ENCODE peak calls at places on chromosomes 2 and 18, in seven cellular contexts. One of them, this sample, is unnamed.

GRCh38 chr2:193556766-193557470 is 1362.2 kb upstream of the TMEFF2 start:
- DNase-seq in H1: no peak
- DNase-seq in H9: no peak
- DNase-seq in astrocyte of the spinal cord: peak
- DNase-seq in CD4-positive, alpha-beta T cell: no peak
- DNase-seq in NB4: no peak
- DNase-seq in dorsolateral prefrontal cortex: no peak
- DNase-seq in this sample: no peak

GRCh38 chr2:98454500-98455235 is 10.0 kb downstream of the INPP4A start:
- DNase-seq in NB4: peak
- DNase-seq in CD4-positive, alpha-beta T cell: no peak
- DNase-seq in dorsolateral prefrontal cortex: no peak
- DNase-seq in astrocyte of the spinal cord: peak
- DNase-seq in H1: no peak
- DNase-seq in H9: no peak
- DNase-seq in this sample: no peak

GRCh38 chr2:239727182-239727775 is 297.9 kb downstream of the NDUFA10 start:
- DNase-seq in astrocyte of the spinal cord: no peak
- DNase-seq in NB4: no peak
- DNase-seq in CD4-positive, alpha-beta T cell: no peak
- DNase-seq in H1: no peak
- DNase-seq in H9: no peak
- DNase-seq in dorsolateral prefrontal cortex: no peak
- DNase-seq in this sample: no peak

GRCh38 chr18:65523461-65523860 is 227.4 kb upstream of the CDH7 start:
- DNase-seq in astrocyte of the spinal cord: no peak
- DNase-seq in H9: peak
- DNase-seq in H1: peak
- DNase-seq in dorsolateral prefrontal cortex: no peak
- DNase-seq in NB4: no peak
- DNase-seq in CD4-positive, alpha-beta T cell: no peak
- DNase-seq in this sample: no peak

GRCh38 chr2:240463274-240463865 is 27.9 kb downstream of the GPC1 start:
- DNase-seq in CD4-positive, alpha-beta T cell: peak
- DNase-seq in astrocyte of the spinal cord: no peak
- DNase-seq in NB4: no peak
- DNase-seq in H1: no peak
- DNase-seq in H9: peak
- DNase-seq in dorsolateral prefrontal cortex: peak
- DNase-seq in this sample: peak

GRCh38 chr2:217864960-217865359 is 137.8 kb downstream of the TNS1 start:
- DNase-seq in H9: no peak
- DNase-seq in NB4: no peak
- DNase-seq in CD4-positive, alpha-beta T cell: no peak
- DNase-seq in astrocyte of the spinal cord: no peak
- DNase-seq in dorsolateral prefrontal cortex: no peak
- DNase-seq in H1: no peak
- DNase-seq in this sample: no peak

GRCh38 chr2:23651187-23651983 is 266.4 kb downstream of the KLHL29 start:
- DNase-seq in NB4: peak
- DNase-seq in CD4-positive, alpha-beta T cell: no peak
- DNase-seq in H1: no peak
- DNase-seq in H9: no peak
- DNase-seq in astrocyte of the spinal cord: peak
- DNase-seq in dorsolateral prefrontal cortex: peak
- DNase-seq in this sample: no peak

GRCh38 chr18:42508683-42509347 is 553.8 kb downstream of the PIK3C3 start:
- DNase-seq in NB4: no peak
- DNase-seq in astrocyte of the spinal cord: no peak
- DNase-seq in H9: no peak
- DNase-seq in CD4-positive, alpha-beta T cell: no peak
- DNase-seq in dorsolateral prefrontal cortex: no peak
- DNase-seq in H1: no peak
- DNase-seq in this sample: no peak

GRCh38 chr18:49612515-49613033 is 50.7 kb downstream of the LIPG start:
- DNase-seq in dorsolateral prefrontal cortex: no peak
- DNase-seq in NB4: no peak
- DNase-seq in astrocyte of the spinal cord: no peak
- DNase-seq in CD4-positive, alpha-beta T cell: no peak
- DNase-seq in H1: no peak
- DNase-seq in H9: peak
- DNase-seq in this sample: no peak

GRCh38 chr2:118115761-118116160 is 27.5 kb downstream of the INSIG2 start:
- DNase-seq in CD4-positive, alpha-beta T cell: no peak
- DNase-seq in H9: no peak
- DNase-seq in astrocyte of the spinal cord: no peak
- DNase-seq in H1: no peak
- DNase-seq in NB4: no peak
- DNase-seq in dorsolateral prefrontal cortex: no peak
- DNase-seq in this sample: no peak

GRCh38 chr2:240895656-240896388 is at the start of gene MAB21L4:
- DNase-seq in CD4-positive, alpha-beta T cell: no peak
- DNase-seq in dorsolateral prefrontal cortex: no peak
- DNase-seq in H1: peak
- DNase-seq in astrocyte of the spinal cord: no peak
- DNase-seq in H9: no peak
- DNase-seq in NB4: no peak
- DNase-seq in this sample: no peak

GRCh38 chr2:240957656-240958365 is 40.6 kb upstream of the SNED1 start:
- DNase-seq in CD4-positive, alpha-beta T cell: no peak
- DNase-seq in H9: peak
- DNase-seq in H1: no peak
- DNase-seq in dorsolateral prefrontal cortex: peak
- DNase-seq in NB4: no peak
- DNase-seq in astrocyte of the spinal cord: no peak
- DNase-seq in this sample: no peak

GRCh38 chr2:121185571-121186074 is 99.4 kb downstream of the TFCP2L1 start:
- DNase-seq in dorsolateral prefrontal cortex: peak
- DNase-seq in astrocyte of the spinal cord: peak
- DNase-seq in H9: no peak
- DNase-seq in CD4-positive, alpha-beta T cell: no peak
- DNase-seq in H1: no peak
- DNase-seq in NB4: peak
- DNase-seq in this sample: no peak

GRCh38 chr2:236823976-236824375 is 254.4 kb downstream of the ACKR3 start:
- DNase-seq in astrocyte of the spinal cord: no peak
- DNase-seq in CD4-positive, alpha-beta T cell: no peak
- DNase-seq in H9: no peak
- DNase-seq in NB4: no peak
- DNase-seq in H1: no peak
- DNase-seq in dorsolateral prefrontal cortex: no peak
- DNase-seq in this sample: no peak

GRCh38 chr2:205864511-205864910 is 182.2 kb downstream of the NRP2 start:
- DNase-seq in H1: no peak
- DNase-seq in astrocyte of the spinal cord: peak
- DNase-seq in CD4-positive, alpha-beta T cell: no peak
- DNase-seq in NB4: no peak
- DNase-seq in H9: no peak
- DNase-seq in dorsolateral prefrontal cortex: no peak
- DNase-seq in this sample: no peak

GRCh38 chr18:13564579-13564978 is 161.8 kb downstream of the FAM210A start:
- DNase-seq in NB4: no peak
- DNase-seq in dorsolateral prefrontal cortex: no peak
- DNase-seq in CD4-positive, alpha-beta T cell: no peak
- DNase-seq in astrocyte of the spinal cord: no peak
- DNase-seq in H1: no peak
- DNase-seq in H9: no peak
- DNase-seq in this sample: no peak

GRCh38 chr18:48929951-48930713 is 20.6 kb downstream of the SMAD7 start:
- DNase-seq in H9: no peak
- DNase-seq in CD4-positive, alpha-beta T cell: no peak
- DNase-seq in H1: no peak
- DNase-seq in NB4: no peak
- DNase-seq in astrocyte of the spinal cord: peak
- DNase-seq in dorsolateral prefrontal cortex: no peak
- DNase-seq in this sample: no peak

GRCh38 chr2:74399785-74400184 is 19.7 kb upstream of the DCTN1 start:
- DNase-seq in CD4-positive, alpha-beta T cell: no peak
- DNase-seq in dorsolateral prefrontal cortex: no peak
- DNase-seq in H1: no peak
- DNase-seq in NB4: peak
- DNase-seq in astrocyte of the spinal cord: peak
- DNase-seq in H9: no peak
- DNase-seq in this sample: no peak
- TF ChIP-seq CTCF in CD4-positive, alpha-beta T cell: peak
- TF ChIP-seq CTCF in dorsolateral prefrontal cortex: peak
- TF ChIP-seq CTCF in H1: no peak
- TF ChIP-seq CTCF in NB4: peak
- TF ChIP-seq CTCF in astrocyte of the spinal cord: peak
- TF ChIP-seq CTCF in H9: peak
- TF ChIP-seq CTCF in this sample: no peak

DNA sequence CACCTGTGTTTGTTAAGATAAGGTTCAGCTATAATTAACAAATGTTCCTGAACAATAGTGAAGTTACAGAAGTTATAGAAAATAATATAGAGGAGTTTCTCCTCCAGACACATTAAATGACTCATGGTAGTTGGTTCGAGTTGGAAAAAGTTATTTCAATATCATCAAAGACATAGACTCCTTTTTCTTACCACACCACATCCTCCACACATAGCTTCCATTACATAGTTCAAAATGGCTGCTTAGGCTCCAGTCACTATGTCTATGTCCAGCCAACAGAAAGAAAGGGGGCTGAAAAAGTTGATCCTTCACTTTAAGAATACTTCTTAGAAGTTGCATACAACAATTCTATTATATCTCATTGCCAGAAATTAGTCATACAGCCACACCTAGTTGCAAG is 50.7 kb downstream of the DYNAP start:
- DNase-seq in dorsolateral prefrontal cortex: no peak
- DNase-seq in CD4-positive, alpha-beta T cell: no peak
- DNase-seq in astrocyte of the spinal cord: no peak
- DNase-seq in NB4: no peak
- DNase-seq in H9: no peak
- DNase-seq in H1: no peak
- DNase-seq in this sample: no peak
- TF ChIP-seq CTCF in dorsolateral prefrontal cortex: no peak
- TF ChIP-seq CTCF in CD4-positive, alpha-beta T cell: no peak
- TF ChIP-seq CTCF in astrocyte of the spinal cord: no peak
- TF ChIP-seq CTCF in NB4: no peak
- TF ChIP-seq CTCF in H9: no peak
- TF ChIP-seq CTCF in H1: no peak
- TF ChIP-seq CTCF in this sample: no peak

GRCh38 chr2:142180820-142181533 is 50.2 kb upstream of the LRP1B start:
- DNase-seq in NB4: peak
- DNase-seq in H9: peak
- DNase-seq in H1: peak
- DNase-seq in CD4-positive, alpha-beta T cell: no peak
- DNase-seq in dorsolateral prefrontal cortex: peak
- DNase-seq in astrocyte of the spinal cord: no peak
- DNase-seq in this sample: no peak
- TF ChIP-seq CTCF in NB4: peak
- TF ChIP-seq CTCF in H9: peak
- TF ChIP-seq CTCF in H1: peak
- TF ChIP-seq CTCF in CD4-positive, alpha-beta T cell: no peak
- TF ChIP-seq CTCF in dorsolateral prefrontal cortex: peak
- TF ChIP-seq CTCF in astrocyte of the spinal cord: peak
- TF ChIP-seq CTCF in this sample: no peak

GRCh38 chr18:59566507-59566906 is 130.7 kb downstream of the CCBE1 start:
- DNase-seq in CD4-positive, alpha-beta T cell: no peak
- DNase-seq in dorsolateral prefrontal cortex: no peak
- DNase-seq in NB4: no peak
- DNase-seq in H9: no peak
- DNase-seq in astrocyte of the spinal cord: no peak
- DNase-seq in H1: no peak
- DNase-seq in this sample: no peak
- TF ChIP-seq CTCF in CD4-positive, alpha-beta T cell: no peak
- TF ChIP-seq CTCF in dorsolateral prefrontal cortex: no peak
- TF ChIP-seq CTCF in NB4: no peak
- TF ChIP-seq CTCF in H9: no peak
- TF ChIP-seq CTCF in astrocyte of the spinal cord: no peak
- TF ChIP-seq CTCF in H1: no peak
- TF ChIP-seq CTCF in this sample: no peak

DNA sequence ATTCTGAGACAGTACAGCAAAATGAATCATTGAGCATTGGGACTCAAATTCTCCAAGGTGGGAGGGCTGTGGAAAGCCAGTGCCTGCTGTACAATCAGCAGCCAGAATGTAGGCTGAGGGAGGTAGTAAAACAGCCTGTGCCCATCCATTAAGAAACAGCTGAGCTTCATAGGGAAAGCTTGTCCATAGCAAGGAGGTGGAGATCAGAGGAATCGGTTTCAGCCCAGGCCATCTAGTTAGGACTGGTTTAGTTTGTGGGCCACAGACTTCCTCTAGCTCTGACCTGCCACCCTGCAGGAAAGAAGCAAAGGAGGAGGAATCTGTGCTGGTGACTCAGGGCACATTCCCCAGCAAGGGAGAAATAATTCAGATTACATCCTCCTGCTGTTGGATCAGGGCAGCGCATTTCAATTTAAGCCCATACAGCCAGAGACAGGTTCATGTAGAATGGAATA is 333.4 kb downstream of the SETBP1 start:
- DNase-seq in astrocyte of the spinal cord: peak
- DNase-seq in H9: peak
- DNase-seq in dorsolateral prefrontal cortex: peak
- DNase-seq in CD4-positive, alpha-beta T cell: no peak
- DNase-seq in NB4: no peak
- DNase-seq in H1: no peak
- DNase-seq in this sample: no peak
- TF ChIP-seq CTCF in astrocyte of the spinal cord: no peak
- TF ChIP-seq CTCF in H9: peak
- TF ChIP-seq CTCF in dorsolateral prefrontal cortex: no peak
- TF ChIP-seq CTCF in CD4-positive, alpha-beta T cell: no peak
- TF ChIP-seq CTCF in NB4: no peak
- TF ChIP-seq CTCF in H1: no peak
- TF ChIP-seq CTCF in this sample: no peak

GRCh38 chr18:78986018-78986481 is 6.4 kb downstream of the SALL3 start:
- DNase-seq in H9: no peak
- DNase-seq in astrocyte of the spinal cord: peak
- DNase-seq in H1: no peak
- DNase-seq in dorsolateral prefrontal cortex: peak
- DNase-seq in NB4: peak
- DNase-seq in CD4-positive, alpha-beta T cell: no peak
- DNase-seq in this sample: no peak
- TF ChIP-seq CTCF in H9: peak
- TF ChIP-seq CTCF in astrocyte of the spinal cord: peak
- TF ChIP-seq CTCF in H1: peak
- TF ChIP-seq CTCF in dorsolateral prefrontal cortex: peak
- TF ChIP-seq CTCF in NB4: peak
- TF ChIP-seq CTCF in CD4-positive, alpha-beta T cell: no peak
- TF ChIP-seq CTCF in this sample: no peak

DNA sequence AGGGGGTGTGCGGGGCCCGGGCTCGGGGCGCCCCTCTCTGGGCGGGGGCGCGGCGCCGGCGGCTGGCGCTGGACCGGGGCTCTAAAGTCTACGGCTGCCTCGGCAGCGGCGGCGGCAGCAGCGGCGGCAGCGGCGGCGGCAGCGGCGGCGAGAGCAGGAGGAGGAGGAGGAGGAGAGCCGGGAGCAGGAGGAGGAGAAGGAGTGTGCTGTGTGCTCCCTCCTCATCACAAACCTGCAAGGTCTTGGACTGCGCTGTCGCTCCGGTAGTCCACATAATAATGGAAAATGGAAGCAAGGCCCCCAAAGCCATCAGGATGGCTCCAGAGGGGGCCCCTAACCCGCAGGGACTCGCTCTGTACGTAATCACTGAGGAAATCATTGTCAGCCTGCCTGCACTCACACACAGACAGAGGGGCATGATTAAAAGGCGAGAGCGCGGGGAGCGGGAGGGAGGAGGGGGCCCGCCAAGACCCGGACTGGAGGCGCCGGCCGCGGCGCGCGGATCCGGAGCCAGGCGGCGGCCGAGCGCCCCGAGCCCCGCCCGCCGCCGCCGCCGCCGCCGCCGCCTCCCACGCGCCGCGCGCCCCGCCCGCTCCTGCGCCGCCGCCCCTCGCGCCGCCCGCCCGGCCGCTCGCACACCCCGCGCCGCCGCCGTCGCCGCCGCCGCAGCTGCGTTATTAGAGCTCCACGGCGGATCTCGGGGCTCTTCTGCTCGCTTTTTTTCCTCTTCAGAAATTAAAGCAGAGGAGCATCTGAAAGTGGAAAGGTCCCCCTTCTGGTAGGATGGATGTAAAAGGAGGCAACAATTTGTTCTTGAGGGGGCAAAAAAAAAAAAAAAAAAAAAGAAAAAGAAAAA is at the start of gene ZNF521:
- DNase-seq in H9: peak
- DNase-seq in astrocyte of the spinal cord: peak
- DNase-seq in H1: peak
- DNase-seq in dorsolateral prefrontal cortex: peak
- DNase-seq in NB4: peak
- DNase-seq in CD4-positive, alpha-beta T cell: peak
- DNase-seq in this sample: peak
- TF ChIP-seq CTCF in H9: peak
- TF ChIP-seq CTCF in astrocyte of the spinal cord: peak
- TF ChIP-seq CTCF in H1: no peak
- TF ChIP-seq CTCF in dorsolateral prefrontal cortex: no peak
- TF ChIP-seq CTCF in NB4: no peak
- TF ChIP-seq CTCF in CD4-positive, alpha-beta T cell: no peak
- TF ChIP-seq CTCF in this sample: no peak

This sample was measured in omental fat pad.